ENCODE peak calls at places on chromosomes 7 and 10, in seven cellular contexts. One of them, this sample, is unnamed.

GRCh38 chr7:152887779-152888178 is 128.2 kb downstream of the ACTR3B start:
- DNase-seq in nephron progenitor cell: no peak
- DNase-seq in HEK293T: no peak
- DNase-seq in activated T-helper 9 cell treated with anti-CD3 and anti-CD28 coated beads, Interleukin-2, amount 50 U/mL, for 16 hours: no peak
- DNase-seq in T-cell: no peak
- DNase-seq in natural killer cell treated with Interleukin-12 subunit alpha and Interleukin-12 subunit beta and Interleukin-15 and Interleukin-18, amount 100 ng/mL, for 72 hours: no peak
- DNase-seq in NCI-H460: no peak
- DNase-seq in this sample: no peak

GRCh38 chr10:35446439-35446838 is 110.1 kb downstream of the CCNY start:
- DNase-seq in HEK293T: no peak
- DNase-seq in T-cell: no peak
- DNase-seq in activated T-helper 9 cell treated with anti-CD3 and anti-CD28 coated beads, Interleukin-2, amount 50 U/mL, for 16 hours: no peak
- DNase-seq in nephron progenitor cell: no peak
- DNase-seq in NCI-H460: no peak
- DNase-seq in natural killer cell treated with Interleukin-12 subunit alpha and Interleukin-12 subunit beta and Interleukin-15 and Interleukin-18, amount 100 ng/mL, for 72 hours: no peak
- DNase-seq in this sample: no peak

GRCh38 chr10:46554166-46554781 is 2.2 kb downstream of the GPRIN2 start:
- DNase-seq in T-cell: no peak
- DNase-seq in natural killer cell treated with Interleukin-12 subunit alpha and Interleukin-12 subunit beta and Interleukin-15 and Interleukin-18, amount 100 ng/mL, for 72 hours: no peak
- DNase-seq in HEK293T: no peak
- DNase-seq in NCI-H460: no peak
- DNase-seq in nephron progenitor cell: peak; percentile 1
- DNase-seq in activated T-helper 9 cell treated with anti-CD3 and anti-CD28 coated beads, Interleukin-2, amount 50 U/mL, for 16 hours: no peak
- DNase-seq in this sample: peak; percentile 29

GRCh38 chr10:33115720-33116119 is 157.7 kb upstream of the ITGB1 start:
- DNase-seq in NCI-H460: no peak
- DNase-seq in activated T-helper 9 cell treated with anti-CD3 and anti-CD28 coated beads, Interleukin-2, amount 50 U/mL, for 16 hours: no peak
- DNase-seq in HEK293T: no peak
- DNase-seq in natural killer cell treated with Interleukin-12 subunit alpha and Interleukin-12 subunit beta and Interleukin-15 and Interleukin-18, amount 100 ng/mL, for 72 hours: no peak
- DNase-seq in nephron progenitor cell: no peak
- DNase-seq in T-cell: no peak
- DNase-seq in this sample: no peak

GRCh38 chr7:16742547-16742946 is 11.0 kb upstream of the TSPAN13 start:
- DNase-seq in natural killer cell treated with Interleukin-12 subunit alpha and Interleukin-12 subunit beta and Interleukin-15 and Interleukin-18, amount 100 ng/mL, for 72 hours: no peak
- DNase-seq in T-cell: no peak
- DNase-seq in nephron progenitor cell: no peak
- DNase-seq in HEK293T: no peak
- DNase-seq in NCI-H460: no peak
- DNase-seq in activated T-helper 9 cell treated with anti-CD3 and anti-CD28 coated beads, Interleukin-2, amount 50 U/mL, for 16 hours: no peak
- DNase-seq in this sample: no peak

GRCh38 chr10:17764142-17764541 is 12.1 kb downstream of the TMEM236 start:
- DNase-seq in T-cell: no peak
- DNase-seq in NCI-H460: no peak
- DNase-seq in nephron progenitor cell: no peak
- DNase-seq in activated T-helper 9 cell treated with anti-CD3 and anti-CD28 coated beads, Interleukin-2, amount 50 U/mL, for 16 hours: no peak
- DNase-seq in natural killer cell treated with Interleukin-12 subunit alpha and Interleukin-12 subunit beta and Interleukin-15 and Interleukin-18, amount 100 ng/mL, for 72 hours: no peak
- DNase-seq in HEK293T: no peak
- DNase-seq in this sample: no peak

GRCh38 chr7:7820939-7821338 is 102.5 kb upstream of the RPA3 start:
- DNase-seq in T-cell: no peak
- DNase-seq in natural killer cell treated with Interleukin-12 subunit alpha and Interleukin-12 subunit beta and Interleukin-15 and Interleukin-18, amount 100 ng/mL, for 72 hours: no peak
- DNase-seq in activated T-helper 9 cell treated with anti-CD3 and anti-CD28 coated beads, Interleukin-2, amount 50 U/mL, for 16 hours: no peak
- DNase-seq in HEK293T: no peak
- DNase-seq in NCI-H460: no peak
- DNase-seq in nephron progenitor cell: no peak
- DNase-seq in this sample: no peak

GRCh38 chr7:22147113-22147512 is 201.4 kb upstream of the CDCA7L start:
- DNase-seq in natural killer cell treated with Interleukin-12 subunit alpha and Interleukin-12 subunit beta and Interleukin-15 and Interleukin-18, amount 100 ng/mL, for 72 hours: no peak
- DNase-seq in HEK293T: no peak
- DNase-seq in nephron progenitor cell: no peak
- DNase-seq in NCI-H460: no peak
- DNase-seq in activated T-helper 9 cell treated with anti-CD3 and anti-CD28 coated beads, Interleukin-2, amount 50 U/mL, for 16 hours: no peak
- DNase-seq in T-cell: no peak
- DNase-seq in this sample: no peak

GRCh38 chr7:18116661-18117060 is 89.0 kb upstream of the PRPS1L1 start:
- DNase-seq in activated T-helper 9 cell treated with anti-CD3 and anti-CD28 coated beads, Interleukin-2, amount 50 U/mL, for 16 hours: no peak
- DNase-seq in NCI-H460: no peak
- DNase-seq in natural killer cell treated with Interleukin-12 subunit alpha and Interleukin-12 subunit beta and Interleukin-15 and Interleukin-18, amount 100 ng/mL, for 72 hours: no peak
- DNase-seq in HEK293T: no peak
- DNase-seq in nephron progenitor cell: no peak
- DNase-seq in T-cell: no peak
- DNase-seq in this sample: no peak

GRCh38 chr10:124364674-124365073 is 54.0 kb downstream of the OAT start:
- DNase-seq in T-cell: no peak
- DNase-seq in natural killer cell treated with Interleukin-12 subunit alpha and Interleukin-12 subunit beta and Interleukin-15 and Interleukin-18, amount 100 ng/mL, for 72 hours: no peak
- DNase-seq in HEK293T: no peak
- DNase-seq in NCI-H460: no peak
- DNase-seq in activated T-helper 9 cell treated with anti-CD3 and anti-CD28 coated beads, Interleukin-2, amount 50 U/mL, for 16 hours: no peak
- DNase-seq in nephron progenitor cell: no peak
- DNase-seq in this sample: no peak

GRCh38 chr7:12102101-12102500 is 109.0 kb upstream of the TMEM106B start:
- DNase-seq in activated T-helper 9 cell treated with anti-CD3 and anti-CD28 coated beads, Interleukin-2, amount 50 U/mL, for 16 hours: no peak
- DNase-seq in HEK293T: no peak
- DNase-seq in NCI-H460: no peak
- DNase-seq in nephron progenitor cell: peak; percentile 10
- DNase-seq in natural killer cell treated with Interleukin-12 subunit alpha and Interleukin-12 subunit beta and Interleukin-15 and Interleukin-18, amount 100 ng/mL, for 72 hours: no peak
- DNase-seq in T-cell: no peak
- DNase-seq in this sample: no peak

GRCh38 chr10:88256013-88256680 is 327.0 kb downstream of the RNLS start:
- DNase-seq in nephron progenitor cell: no peak
- DNase-seq in NCI-H460: no peak
- DNase-seq in HEK293T: no peak
- DNase-seq in T-cell: no peak
- DNase-seq in activated T-helper 9 cell treated with anti-CD3 and anti-CD28 coated beads, Interleukin-2, amount 50 U/mL, for 16 hours: no peak
- DNase-seq in natural killer cell treated with Interleukin-12 subunit alpha and Interleukin-12 subunit beta and Interleukin-15 and Interleukin-18, amount 100 ng/mL, for 72 hours: no peak
- DNase-seq in this sample: peak; percentile 75

GRCh38 chr10:131073469-131074060 is 238.0 kb downstream of the TCERG1L start:
- DNase-seq in T-cell: no peak
- DNase-seq in nephron progenitor cell: no peak
- DNase-seq in HEK293T: no peak
- DNase-seq in activated T-helper 9 cell treated with anti-CD3 and anti-CD28 coated beads, Interleukin-2, amount 50 U/mL, for 16 hours: no peak
- DNase-seq in NCI-H460: no peak
- DNase-seq in natural killer cell treated with Interleukin-12 subunit alpha and Interleukin-12 subunit beta and Interleukin-15 and Interleukin-18, amount 100 ng/mL, for 72 hours: no peak
- DNase-seq in this sample: no peak

GRCh38 chr7:74453321-74454011 is at the start of gene GTF2IRD1:
- DNase-seq in NCI-H460: peak; percentile 66
- DNase-seq in activated T-helper 9 cell treated with anti-CD3 and anti-CD28 coated beads, Interleukin-2, amount 50 U/mL, for 16 hours: peak; percentile 33
- DNase-seq in nephron progenitor cell: peak; percentile 77
- DNase-seq in T-cell: peak; percentile 19
- DNase-seq in HEK293T: peak; percentile 87
- DNase-seq in natural killer cell treated with Interleukin-12 subunit alpha and Interleukin-12 subunit beta and Interleukin-15 and Interleukin-18, amount 100 ng/mL, for 72 hours: peak; percentile 49
- DNase-seq in this sample: peak; percentile 82

GRCh38 chr10:122525788-122526187 is 34.8 kb upstream of the DMBT1 start:
- DNase-seq in NCI-H460: no peak
- DNase-seq in HEK293T: peak; percentile 34
- DNase-seq in T-cell: no peak
- DNase-seq in nephron progenitor cell: no peak
- DNase-seq in natural killer cell treated with Interleukin-12 subunit alpha and Interleukin-12 subunit beta and Interleukin-15 and Interleukin-18, amount 100 ng/mL, for 72 hours: no peak
- DNase-seq in activated T-helper 9 cell treated with anti-CD3 and anti-CD28 coated beads, Interleukin-2, amount 50 U/mL, for 16 hours: no peak
- DNase-seq in this sample: no peak

GRCh38 chr10:58157076-58157766 is 110.5 kb downstream of the IPMK start:
- DNase-seq in nephron progenitor cell: no peak
- DNase-seq in natural killer cell treated with Interleukin-12 subunit alpha and Interleukin-12 subunit beta and Interleukin-15 and Interleukin-18, amount 100 ng/mL, for 72 hours: peak; percentile 62
- DNase-seq in NCI-H460: no peak
- DNase-seq in HEK293T: no peak
- DNase-seq in T-cell: no peak
- DNase-seq in activated T-helper 9 cell treated with anti-CD3 and anti-CD28 coated beads, Interleukin-2, amount 50 U/mL, for 16 hours: no peak
- DNase-seq in this sample: no peak

GRCh38 chr10:132938472-132939329 is 3.7 kb downstream of the CFAP46 start:
- DNase-seq in natural killer cell treated with Interleukin-12 subunit alpha and Interleukin-12 subunit beta and Interleukin-15 and Interleukin-18, amount 100 ng/mL, for 72 hours: no peak
- DNase-seq in activated T-helper 9 cell treated with anti-CD3 and anti-CD28 coated beads, Interleukin-2, amount 50 U/mL, for 16 hours: no peak
- DNase-seq in HEK293T: peak; percentile 78
- DNase-seq in NCI-H460: no peak
- DNase-seq in nephron progenitor cell: peak; percentile 59
- DNase-seq in T-cell: no peak
- DNase-seq in this sample: no peak

GRCh38 chr7:105269397-105269796 is 119.3 kb downstream of the SRPK2 start:
- DNase-seq in HEK293T: no peak
- DNase-seq in activated T-helper 9 cell treated with anti-CD3 and anti-CD28 coated beads, Interleukin-2, amount 50 U/mL, for 16 hours: no peak
- DNase-seq in T-cell: no peak
- DNase-seq in nephron progenitor cell: no peak
- DNase-seq in natural killer cell treated with Interleukin-12 subunit alpha and Interleukin-12 subunit beta and Interleukin-15 and Interleukin-18, amount 100 ng/mL, for 72 hours: no peak
- DNase-seq in NCI-H460: no peak
- DNase-seq in this sample: no peak

GRCh38 chr7:127252736-127253288 is at the start of gene GRM8:
- DNase-seq in nephron progenitor cell: peak; percentile 81
- DNase-seq in T-cell: no peak
- DNase-seq in natural killer cell treated with Interleukin-12 subunit alpha and Interleukin-12 subunit beta and Interleukin-15 and Interleukin-18, amount 100 ng/mL, for 72 hours: no peak
- DNase-seq in NCI-H460: no peak
- DNase-seq in activated T-helper 9 cell treated with anti-CD3 and anti-CD28 coated beads, Interleukin-2, amount 50 U/mL, for 16 hours: no peak
- DNase-seq in HEK293T: peak; percentile 63
- DNase-seq in this sample: peak; percentile 58

GRCh38 chr7:26308551-26308950 is 16.9 kb downstream of the SNX10 start:
- DNase-seq in activated T-helper 9 cell treated with anti-CD3 and anti-CD28 coated beads, Interleukin-2, amount 50 U/mL, for 16 hours: no peak
- DNase-seq in NCI-H460: no peak
- DNase-seq in HEK293T: no peak
- DNase-seq in nephron progenitor cell: no peak
- DNase-seq in T-cell: no peak
- DNase-seq in natural killer cell treated with Interleukin-12 subunit alpha and Interleukin-12 subunit beta and Interleukin-15 and Interleukin-18, amount 100 ng/mL, for 72 hours: no peak
- DNase-seq in this sample: no peak

GRCh38 chr10:95242581-95243317 is 48.1 kb downstream of the PDLIM1 start:
- DNase-seq in nephron progenitor cell: peak; percentile 28
- DNase-seq in NCI-H460: peak; percentile 75
- DNase-seq in natural killer cell treated with Interleukin-12 subunit alpha and Interleukin-12 subunit beta and Interleukin-15 and Interleukin-18, amount 100 ng/mL, for 72 hours: no peak
- DNase-seq in activated T-helper 9 cell treated with anti-CD3 and anti-CD28 coated beads, Interleukin-2, amount 50 U/mL, for 16 hours: no peak
- DNase-seq in HEK293T: peak; percentile 62
- DNase-seq in T-cell: no peak
- DNase-seq in this sample: no peak

GRCh38 chr7:147570390-147570789 is 1020.2 kb upstream of the C7orf33 start:
- DNase-seq in activated T-helper 9 cell treated with anti-CD3 and anti-CD28 coated beads, Interleukin-2, amount 50 U/mL, for 16 hours: no peak
- DNase-seq in T-cell: no peak
- DNase-seq in nephron progenitor cell: no peak
- DNase-seq in NCI-H460: no peak
- DNase-seq in natural killer cell treated with Interleukin-12 subunit alpha and Interleukin-12 subunit beta and Interleukin-15 and Interleukin-18, amount 100 ng/mL, for 72 hours: no peak
- DNase-seq in HEK293T: no peak
- DNase-seq in this sample: no peak